ENCODE peak calls at places on chromosome 12, in eight cellular contexts. G is prostate gland, N is body of pancreas, K is PC-3, C is fibroblast of mammary gland, T is upper lobe of right lung, P is upper lobe of left lung, I is MG63. L is an unnamed sample.

GRCh38 chr12:116697305-116698130 is 40.4 kb downstream of the SPRING1 start:
- DNase-seq in I (peak), K (peak), T (no peak), C (peak), G (peak), P (no peak), N (peak), L (no peak)

GRCh38 chr12:104673294-104674062 is 216.7 kb downstream of the CHST11 start:
- DNase-seq in G (no peak), K (no peak), C (peak), I (no peak), T (no peak), P (no peak), N (no peak), L (no peak)

GRCh38 chr12:95204141-95204866 is 13.0 kb downstream of the FGD6 start:
- DNase-seq in T (no peak), P (peak), G (peak), C (peak), N (peak), K (peak), I (peak), L (peak)

GRCh38 chr12:82652071-82652470 is 34.6 kb upstream of the TMTC2 start:
- DNase-seq in G (no peak), K (no peak), C (no peak), N (no peak), P (no peak), T (no peak), I (no peak), L (no peak)

GRCh38 chr12:6563448-6564050 is 4.5 kb downstream of the NOP2 start:
- DNase-seq in I (peak), P (no peak), T (peak), G (no peak), N (peak), C (peak), K (peak), L (peak)

GRCh38 chr12:84910549-84911241 is 1.9 kb downstream of the SLC6A15 start:
- DNase-seq in C (peak), I (peak), P (no peak), K (no peak), T (peak), G (no peak), N (no peak), L (no peak)

GRCh38 chr12:124915249-124916236 is 1.1 kb upstream of the UBC start:
- DNase-seq in K (peak), N (peak), I (no peak), G (peak), T (peak), P (no peak), C (peak), L (peak)

GRCh38 chr12:32176606-32177005 is 70.0 kb downstream of the BICD1 start:
- DNase-seq in I (no peak), P (no peak), G (no peak), K (peak), T (no peak), C (peak), N (no peak), L (no peak)

GRCh38 chr12:118055144-118055557 is 5.8 kb downstream of the WSB2 start:
- DNase-seq in K (peak), C (peak), N (peak), T (no peak), G (no peak), I (peak), P (no peak), L (peak)

GRCh38 chr12:128069359-128069997 is 197.5 kb upstream of the TMEM132C start:
- DNase-seq in P (no peak), T (no peak), N (peak), K (peak), C (peak), I (no peak), G (peak), L (peak)

GRCh38 chr12:127284870-127285431 is 982.0 kb upstream of the TMEM132C start:
- DNase-seq in N (no peak), G (no peak), P (no peak), I (peak), C (peak), K (peak), T (no peak), L (no peak)

GRCh38 chr12:51028811-51029146 is 2.6 kb upstream of the SLC11A2 start:
- DNase-seq in G (no peak), P (no peak), N (no peak), K (peak), T (no peak), C (no peak), I (no peak), L (no peak)

GRCh38 chr12:6461401-6462233 is 8.9 kb downstream of the VAMP1 start:
- DNase-seq in G (peak), K (no peak), N (peak), P (no peak), T (peak), C (no peak), I (no peak), L (peak)

GRCh38 chr12:88469136-88469535 is 111.1 kb downstream of the KITLG start:
- DNase-seq in K (no peak), G (no peak), T (no peak), N (no peak), P (no peak), I (no peak), C (no peak), L (no peak)

GRCh38 chr12:92139634-92140555 is 5.8 kb downstream of the BTG1 start:
- DNase-seq in T (no peak), N (no peak), I (no peak), C (peak), G (no peak), P (no peak), K (peak), L (no peak)

GRCh38 chr12:68240975-68241374 is 12.4 kb downstream of the IL22 start:
- DNase-seq in C (peak), N (no peak), K (peak), P (no peak), I (no peak), T (peak), G (no peak), L (peak)

GRCh38 chr12:94802796-94803195 is 152.4 kb upstream of the TMCC3 start:
- DNase-seq in N (no peak), T (no peak), P (no peak), C (no peak), I (no peak), G (no peak), K (no peak), L (no peak)

GRCh38 chr12:41656454-41656853 is 468.3 kb downstream of the PDZRN4 start:
- DNase-seq in P (no peak), K (no peak), T (no peak), C (no peak), N (no peak), G (no peak), I (no peak), L (no peak)

GRCh38 chr12:41653386-41654110 is 465.4 kb downstream of the PDZRN4 start:
- DNase-seq in T (no peak), C (no peak), P (no peak), K (no peak), N (no peak), G (no peak), I (no peak), L (no peak)
- H3K4me3 ChIP-seq in T (no peak), C (no peak), P (no peak), K (no peak), N (no peak), G (no peak), I (no peak), L (no peak)

DNA sequence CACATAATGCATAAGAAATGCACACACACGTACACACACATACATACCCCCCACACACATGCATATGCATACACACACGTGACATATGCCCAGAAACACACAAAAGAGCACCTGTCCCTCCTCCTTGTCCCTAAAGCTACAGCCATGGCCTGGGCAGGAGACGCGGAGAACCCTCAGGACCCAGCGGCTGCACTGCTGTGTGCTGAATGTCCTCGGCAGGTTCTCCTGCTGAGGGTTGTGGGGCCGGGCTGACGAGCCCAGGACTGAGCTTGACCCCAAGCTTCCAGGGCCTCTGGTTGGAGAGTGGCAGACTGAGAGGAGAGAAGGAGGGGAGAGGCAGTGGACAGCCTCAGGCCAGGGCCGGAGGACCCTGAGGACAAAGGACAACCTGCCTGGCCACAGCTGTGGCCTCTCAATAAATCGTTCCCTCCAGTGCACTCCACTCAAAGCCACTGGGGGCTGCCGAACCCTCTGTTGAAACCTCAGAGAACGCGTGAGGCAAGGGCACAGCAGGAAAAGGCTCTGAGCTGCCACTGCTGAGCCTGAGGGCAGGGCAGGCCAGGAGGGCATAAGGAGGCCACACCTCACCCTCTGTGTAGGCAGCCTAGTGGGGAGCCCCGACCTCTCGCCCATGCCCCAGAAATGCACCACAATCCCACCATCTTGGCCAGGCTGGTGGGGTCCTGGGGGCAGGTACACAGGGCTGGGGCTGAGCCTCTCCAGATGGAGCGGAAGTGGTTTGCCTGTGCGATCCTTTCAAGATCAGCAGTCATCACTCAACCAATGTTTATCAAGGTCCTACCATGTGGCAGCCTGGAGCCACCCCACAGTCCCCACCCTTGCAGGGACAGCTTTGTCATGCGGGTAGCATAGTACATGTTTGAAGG is 3.1 kb downstream of the CACNA2D4 start:
- DNase-seq in G (no peak), P (peak), N (no peak), C (no peak), T (no peak), I (no peak), K (no peak), L (no peak)
- H3K4me3 ChIP-seq in G (no peak), P (no peak), N (no peak), C (no peak), T (no peak), I (no peak), K (no peak), L (no peak)

GRCh38 chr12:120835657-120836056 is 68.5 kb downstream of the SPPL3 start:
- DNase-seq in K (no peak), T (no peak), N (no peak), C (no peak), I (no peak), G (no peak), P (no peak), L (no peak)
- H3K4me3 ChIP-seq in K (no peak), T (no peak), N (no peak), C (no peak), I (no peak), G (no peak), P (no peak), L (no peak)

DNA sequence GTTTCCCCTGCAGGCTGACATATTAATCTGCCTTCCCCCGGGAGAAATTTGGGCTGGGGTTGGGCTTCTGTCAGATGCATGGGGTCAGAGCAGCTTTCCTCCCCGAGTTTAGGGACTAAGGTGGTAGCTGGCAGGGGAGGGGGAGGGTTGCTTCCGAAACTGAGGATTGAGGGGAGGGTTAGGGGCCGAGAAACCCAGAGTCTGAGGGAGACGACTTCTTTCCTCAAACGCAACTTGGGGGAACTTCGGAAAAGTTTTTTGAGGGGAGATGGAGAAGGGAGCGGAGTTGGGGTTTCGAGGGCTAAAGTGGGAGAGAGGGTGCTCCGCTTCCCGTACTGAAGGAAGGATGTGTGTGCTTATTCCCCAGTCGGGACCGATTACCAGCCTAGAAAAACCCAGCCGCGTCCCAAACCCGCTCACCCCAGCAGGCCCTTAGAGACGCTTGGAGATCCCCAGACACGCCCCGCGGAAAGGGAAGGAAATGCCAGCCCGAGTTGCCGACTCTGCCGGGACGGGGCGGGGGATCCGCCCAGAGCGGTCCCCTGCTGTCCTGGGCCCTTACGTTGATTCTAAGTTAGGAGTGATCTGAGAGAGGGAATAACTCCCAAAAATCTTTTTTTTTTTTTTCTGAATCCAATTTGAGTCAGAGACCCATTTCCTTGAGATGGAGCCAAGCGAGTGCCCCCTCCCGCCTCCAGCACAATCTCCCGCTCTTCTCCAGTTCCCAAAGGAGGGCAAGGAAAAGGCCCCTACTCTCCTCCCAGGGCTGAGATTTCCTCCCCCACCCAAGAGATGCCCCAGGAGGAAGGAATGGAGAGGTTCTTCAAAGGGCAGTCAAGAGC is 61.9 kb downstream of the SMUG1 start:
- DNase-seq in T (no peak), N (peak), I (peak), G (no peak), K (no peak), P (peak), C (peak), L (peak)
- H3K4me3 ChIP-seq in T (peak), N (peak), I (peak), G (peak), K (no peak), P (no peak), C (peak), L (peak)